ENCODE peak calls at places on chromosome 7, in nine cellular contexts. G is hepatocyte, K is HCT116, Y is GM23248, M is OCI-LY7, Z is neural progenitor cell, J is SK-N-SH, S is GM23338, T is MM.1S. X is an unnamed sample.

GRCh38 chr7:98301693-98302470 is 20.4 kb downstream of the BRI3 start:
- DNase-seq in G (no peak), K (no peak), Y (no peak), M (no peak), Z (no peak), J (no peak), S (no peak), T (no peak), X (no peak)

GRCh38 chr7:94491410-94491809 is 18.2 kb upstream of the CASD1 start:
- DNase-seq in G (no peak), K (no peak), Y (no peak), M (no peak), Z (no peak), J (no peak), S (no peak), T (no peak), X (no peak)

GRCh38 chr7:36283171-36283570 is 106.5 kb upstream of the ANLN start:
- DNase-seq in G (no peak), K (no peak), Y (no peak), M (no peak), Z (no peak), J (no peak), S (no peak), T (no peak), X (no peak)

GRCh38 chr7:150406565-150407421 is 27.7 kb downstream of the ZNF775 start:
- DNase-seq in G (peak; percentile 39), K (no peak), Y (peak; percentile 27), M (peak; percentile 78), Z (no peak), J (no peak), S (no peak), T (peak; percentile 97), X (no peak)

GRCh38 chr7:12554421-12554820 is 16.1 kb upstream of the SCIN start:
- DNase-seq in G (no peak), K (no peak), Y (no peak), M (no peak), Z (no peak), J (no peak), S (no peak), T (no peak), X (no peak)

GRCh38 chr7:140541513-140542192 is 62.3 kb upstream of the MKRN1 start:
- DNase-seq in G (peak; percentile 66), K (peak; percentile 75), Y (peak; percentile 94), M (no peak), Z (peak; percentile 76), J (peak; percentile 61), S (peak; percentile 96), T (no peak), X (peak; percentile 87)

GRCh38 chr7:105094966-105095365 is 81.0 kb downstream of the KMT2E start:
- DNase-seq in G (no peak), K (no peak), Y (no peak), M (no peak), Z (no peak), J (no peak), S (no peak), T (no peak), X (no peak)

GRCh38 chr7:92832623-92833023 is 3.8 kb downstream of the CDK6 start:
- DNase-seq in G (no peak), K (no peak), Y (no peak), M (no peak), Z (no peak), J (no peak), S (no peak), T (no peak), X (peak; percentile 11)

GRCh38 chr7:107186242-107186641 is 17.4 kb downstream of the HBP1 start:
- DNase-seq in G (no peak), K (no peak), Y (peak; percentile 39), M (no peak), Z (no peak), J (no peak), S (no peak), T (no peak), X (peak; percentile 10)

GRCh38 chr7:50690541-50691011 is 92.1 kb downstream of the GRB10 start:
- DNase-seq in G (no peak), K (no peak), Y (no peak), M (no peak), Z (peak; percentile 58), J (no peak), S (no peak), T (no peak), X (no peak)

GRCh38 chr7:73715648-73716317 is 3.7 kb downstream of the STX1A start:
- DNase-seq in G (peak; percentile 95), K (peak; percentile 93), Y (peak; percentile 99), M (peak; percentile 54), Z (no peak), J (no peak), S (no peak), T (no peak), X (peak; percentile 98)

GRCh38 chr7:133853706-133854276 is 273.3 kb upstream of the LRGUK start:
- DNase-seq in G (peak; percentile 31), K (peak; percentile 54), Y (peak; percentile 87), M (peak; percentile 63), Z (peak; percentile 72), J (peak; percentile 72), S (peak; percentile 89), T (peak; percentile 94), X (peak; percentile 92)

GRCh38 chr7:137538361-137538762 is 194.8 kb upstream of the PTN start:
- DNase-seq in G (no peak), K (no peak), Y (peak; percentile 89), M (no peak), Z (no peak), J (no peak), S (no peak), T (no peak), X (peak; percentile 48)

GRCh38 chr7:46908770-46909169 is 673.1 kb downstream of the TNS3 start:
- DNase-seq in G (no peak), K (no peak), Y (peak; percentile 78), M (no peak), Z (no peak), J (no peak), S (no peak), T (no peak), X (peak; percentile 80)

GRCh38 chr7:27128034-27128433 is 2.5 kb downstream of the HOXA4 start:
- DNase-seq in G (no peak), K (no peak), Y (no peak), M (no peak), Z (no peak), J (no peak), S (no peak), T (no peak), X (no peak)

GRCh38 chr7:86643478-86644281 is at the start of gene GRM3:
- DNase-seq in G (peak; percentile 23), K (no peak), Y (peak; percentile 5), M (no peak), Z (peak; percentile 96), J (peak; percentile 79), S (peak; percentile 91), T (no peak), X (no peak)

GRCh38 chr7:75842836-75843446 is 29.3 kb upstream of the CCL24 start:
- DNase-seq in G (peak; percentile 39), K (no peak), Y (peak; percentile 92), M (peak; percentile 14), Z (no peak), J (no peak), S (no peak), T (peak; percentile 55), X (peak; percentile 84)

GRCh38 chr7:71982847-71983246 is 429.3 kb downstream of the CALN1 start:
- DNase-seq in G (no peak), K (no peak), Y (no peak), M (no peak), Z (no peak), J (no peak), S (no peak), T (peak; percentile 9), X (no peak)

GRCh38 chr7:37318541-37318940 is 130.1 kb downstream of the ELMO1 start:
- DNase-seq in G (no peak), K (no peak), Y (no peak), M (no peak), Z (no peak), J (no peak), S (no peak), T (no peak), X (no peak)

DNA sequence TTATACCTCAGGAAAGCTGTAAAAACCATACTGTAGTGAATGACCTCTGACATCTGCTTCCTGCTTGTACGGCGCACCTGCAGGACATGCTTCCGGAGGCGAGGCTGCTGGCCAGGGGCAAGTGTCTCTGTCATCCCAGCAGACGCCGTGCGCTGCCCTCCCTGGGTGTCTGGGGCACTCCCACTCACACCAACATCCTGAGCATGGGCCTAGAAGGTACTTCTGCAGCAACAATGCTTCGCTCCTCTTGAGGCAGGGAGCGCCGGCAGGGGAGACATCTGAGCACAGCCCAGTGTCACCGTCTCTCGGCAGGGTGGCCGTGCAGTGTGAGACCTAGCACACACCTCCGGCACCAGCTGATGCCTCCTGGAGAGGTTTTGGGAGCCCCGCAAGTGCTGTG is 269.2 kb downstream of the MAD1L1 start:
- DNase-seq in G (no peak), K (no peak), Y (no peak), M (no peak), Z (no peak), J (no peak), S (no peak), T (no peak), X (no peak)
- TF ChIP-seq EZH2phosphoT487 in G (no peak), K (no peak), Y (no peak), M (no peak), Z (no peak), J (no peak), S (no peak), T (no peak), X (no peak)

DNA sequence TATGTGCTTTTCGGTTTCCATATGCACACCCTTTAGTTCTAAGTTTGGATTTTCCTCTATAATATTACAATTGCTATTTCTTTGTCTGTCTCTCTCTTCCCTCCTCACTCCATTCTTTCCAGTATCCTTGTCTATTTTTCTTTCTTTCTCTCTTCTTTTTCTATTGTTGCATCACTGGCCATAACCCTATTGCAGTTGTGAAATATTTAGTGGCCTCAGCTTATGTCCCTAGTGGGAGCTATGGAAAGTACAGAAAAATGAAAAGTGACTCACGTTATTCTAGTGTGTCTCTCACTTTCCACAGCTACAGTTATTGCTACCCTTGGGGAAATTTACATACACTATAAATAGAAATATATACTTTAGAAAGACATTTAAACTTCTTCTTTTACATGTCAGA is 59.1 kb downstream of the CNTNAP2 start:
- DNase-seq in G (no peak), K (no peak), Y (no peak), M (no peak), Z (no peak), J (no peak), S (no peak), T (no peak), X (peak; percentile 18)
- TF ChIP-seq EZH2phosphoT487 in G (no peak), K (no peak), Y (no peak), M (no peak), Z (no peak), J (no peak), S (no peak), T (no peak), X (no peak)

DNA sequence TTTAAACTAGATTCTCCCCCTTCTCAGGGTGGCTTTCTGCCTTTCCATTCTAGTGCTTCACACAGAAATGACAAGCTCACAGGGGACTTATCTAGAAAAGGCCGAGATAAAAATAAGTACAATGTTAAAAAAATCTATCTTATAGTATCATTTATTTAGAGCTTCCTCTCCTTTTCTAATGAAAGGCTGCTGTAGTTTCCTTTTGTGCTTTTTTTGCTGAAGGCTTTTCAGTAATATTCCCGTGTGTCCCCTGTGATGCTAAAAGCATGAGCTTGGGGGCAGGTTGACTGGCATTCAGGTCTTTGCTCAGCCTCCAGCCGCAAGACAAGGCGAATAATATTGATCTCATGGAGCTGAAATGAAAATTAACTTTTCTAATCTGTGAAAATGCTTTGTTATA is 143.0 kb downstream of the ST7 start:
- DNase-seq in G (no peak), K (no peak), Y (no peak), M (no peak), Z (no peak), J (no peak), S (no peak), T (no peak), X (no peak)
- TF ChIP-seq EZH2phosphoT487 in G (no peak), K (no peak), Y (no peak), M (no peak), Z (no peak), J (no peak), S (no peak), T (no peak), X (no peak)

GRCh38 chr7:111784311-111784710 is 222.0 kb upstream of the IMMP2L start:
- DNase-seq in G (no peak), K (no peak), Y (no peak), M (no peak), Z (no peak), J (no peak), S (no peak), T (no peak), X (no peak)
- TF ChIP-seq EZH2phosphoT487 in G (no peak), K (no peak), Y (no peak), M (no peak), Z (no peak), J (no peak), S (no peak), T (no peak), X (no peak)

X was measured in PC-3.